ENCODE peak calls at places on chromosomes 7 and 10, in ten cellular contexts. H is mucosa of gallbladder; G is Right ventricle myocardium inferior; U is uterus; K is HAP-1; E is breast epithelium; X is midbrain; J is RCC 7860; C is stimulated activated CD4-positive, alpha-beta T cell treated with anti-CD3 and anti-CD28 coated beads, Interleukin-4, amount 100 ng/mL, for 1 hour; I is renal cortical epithelial cell. N is an unnamed sample.

GRCh38 chr10:112330154-112330553 is 43.8 kb upstream of the ACSL5 start:
- DNase-seq in H (no peak), X (no peak), J (no peak), I (no peak), C (no peak), K (no peak), U (no peak), G (no peak), E (no peak), N (no peak)

GRCh38 chr10:93462881-93463280 is 19.3 kb downstream of the MYOF start:
- DNase-seq in G (no peak), J (peak), X (no peak), E (no peak), U (no peak), H (no peak), C (peak), I (peak), K (no peak), N (peak)

GRCh38 chr10:122301055-122301810 is 30.1 kb downstream of the BTBD16 start:
- DNase-seq in I (peak), U (no peak), C (no peak), X (no peak), E (no peak), H (no peak), G (no peak), K (no peak), J (peak), N (no peak)

GRCh38 chr7:130299909-130300308 is 6.9 kb downstream of the CPA4 start:
- DNase-seq in J (no peak), X (no peak), I (no peak), U (no peak), E (no peak), G (no peak), K (no peak), C (no peak), H (no peak), N (no peak)

GRCh38 chr10:14775656-14776055 is 959 bp upstream of the FAM107B start:
- DNase-seq in U (no peak), H (no peak), G (no peak), X (no peak), C (no peak), K (no peak), J (no peak), E (no peak), I (no peak), N (no peak)

GRCh38 chr10:69067189-69067588 is 20.7 kb upstream of the SRGN start:
- DNase-seq in G (no peak), I (no peak), H (no peak), U (no peak), C (no peak), K (no peak), J (no peak), X (no peak), E (no peak), N (no peak)

GRCh38 chr10:77602231-77602912 is 35.2 kb downstream of the KCNMA1 start:
- DNase-seq in I (no peak), H (no peak), E (no peak), C (no peak), J (no peak), K (no peak), G (no peak), U (no peak), X (no peak), N (no peak)

GRCh38 chr10:34689053-34689452 is 126.0 kb downstream of the PARD3 start:
- DNase-seq in H (no peak), X (no peak), J (no peak), C (no peak), I (no peak), E (no peak), G (no peak), K (no peak), U (no peak), N (no peak)

GRCh38 chr7:66187894-66188293 is 17.2 kb upstream of the TPST1 start:
- DNase-seq in H (peak), G (no peak), K (no peak), E (no peak), I (peak), C (no peak), X (no peak), J (no peak), U (no peak), N (peak)

GRCh38 chr7:64888561-64888900 is 14.5 kb upstream of the ZNF273 start:
- DNase-seq in G (no peak), E (no peak), U (no peak), J (no peak), X (no peak), K (no peak), H (peak), I (no peak), C (no peak), N (peak)

GRCh38 chr10:132493756-132494290 is 43.8 kb upstream of the INPP5A start:
- DNase-seq in C (no peak), J (no peak), U (peak), X (no peak), I (no peak), H (no peak), G (peak), K (no peak), E (peak), N (peak)

GRCh38 chr10:66292922-66293321 is 632.9 kb upstream of the LRRTM3 start:
- DNase-seq in G (no peak), E (no peak), J (no peak), U (no peak), K (no peak), C (no peak), X (no peak), H (no peak), I (no peak), N (no peak)

GRCh38 chr10:70274643-70275042 is 9.2 kb downstream of the NPFFR1 start:
- DNase-seq in I (peak), J (no peak), X (peak), G (no peak), U (peak), K (no peak), H (peak), E (no peak), C (no peak), N (no peak)

GRCh38 chr7:121744877-121745276 is 128.1 kb upstream of the PTPRZ1 start:
- DNase-seq in H (no peak), C (no peak), K (no peak), J (no peak), U (no peak), X (no peak), E (no peak), I (no peak), G (no peak), N (no peak)

N was measured in ureter.